ENCODE peak calls at places on chromosomes 12 and 14, in ten cellular contexts. One of them, this sample, is unnamed.

GRCh38 chr12:112252184-112252583 is 126.8 kb downstream of the TRAFD1 start:
- DNase-seq in GM23338: no peak
- DNase-seq in activated T-cell treated with anti-CD3 and anti-CD28 coated beads for 1 hour: no peak
- DNase-seq in substantia nigra: no peak
- DNase-seq in T-helper 1 cell: no peak
- DNase-seq in heart right ventricle: no peak
- DNase-seq in activated CD4-positive, alpha-beta T cell treated with anti-CD3 and anti-CD28 coated beads, Interleukin-2, amount 50 U/mL, for 1 hour: no peak
- DNase-seq in smooth muscle cell of the brain vasculature: no peak
- DNase-seq in ureter: no peak
- DNase-seq in NT2/D1: no peak
- DNase-seq in this sample: no peak

GRCh38 chr12:29961231-29961630 is 177.5 kb upstream of the TMTC1 start:
- DNase-seq in GM23338: no peak
- DNase-seq in activated T-cell treated with anti-CD3 and anti-CD28 coated beads for 1 hour: no peak
- DNase-seq in substantia nigra: no peak
- DNase-seq in T-helper 1 cell: no peak
- DNase-seq in heart right ventricle: no peak
- DNase-seq in activated CD4-positive, alpha-beta T cell treated with anti-CD3 and anti-CD28 coated beads, Interleukin-2, amount 50 U/mL, for 1 hour: no peak
- DNase-seq in smooth muscle cell of the brain vasculature: no peak
- DNase-seq in ureter: no peak
- DNase-seq in NT2/D1: no peak
- DNase-seq in this sample: no peak

GRCh38 chr12:132141976-132142678 is 2.0 kb downstream of the DDX51 start:
- DNase-seq in GM23338: no peak
- DNase-seq in activated T-cell treated with anti-CD3 and anti-CD28 coated beads for 1 hour: no peak
- DNase-seq in substantia nigra: no peak
- DNase-seq in T-helper 1 cell: no peak
- DNase-seq in heart right ventricle: no peak
- DNase-seq in activated CD4-positive, alpha-beta T cell treated with anti-CD3 and anti-CD28 coated beads, Interleukin-2, amount 50 U/mL, for 1 hour: no peak
- DNase-seq in smooth muscle cell of the brain vasculature: no peak
- DNase-seq in ureter: no peak
- DNase-seq in NT2/D1: no peak
- DNase-seq in this sample: peak

GRCh38 chr12:7856516-7856915 is 16.2 kb downstream of the SLC2A14 start:
- DNase-seq in GM23338: no peak
- DNase-seq in activated T-cell treated with anti-CD3 and anti-CD28 coated beads for 1 hour: no peak
- DNase-seq in substantia nigra: no peak
- DNase-seq in T-helper 1 cell: no peak
- DNase-seq in heart right ventricle: no peak
- DNase-seq in activated CD4-positive, alpha-beta T cell treated with anti-CD3 and anti-CD28 coated beads, Interleukin-2, amount 50 U/mL, for 1 hour: no peak
- DNase-seq in smooth muscle cell of the brain vasculature: no peak
- DNase-seq in ureter: no peak
- DNase-seq in NT2/D1: no peak
- DNase-seq in this sample: no peak

GRCh38 chr12:132280436-132280835 is 49.0 kb downstream of the GALNT9 start:
- DNase-seq in GM23338: no peak
- DNase-seq in activated T-cell treated with anti-CD3 and anti-CD28 coated beads for 1 hour: no peak
- DNase-seq in substantia nigra: no peak
- DNase-seq in T-helper 1 cell: no peak
- DNase-seq in heart right ventricle: no peak
- DNase-seq in activated CD4-positive, alpha-beta T cell treated with anti-CD3 and anti-CD28 coated beads, Interleukin-2, amount 50 U/mL, for 1 hour: no peak
- DNase-seq in smooth muscle cell of the brain vasculature: no peak
- DNase-seq in ureter: no peak
- DNase-seq in NT2/D1: no peak
- DNase-seq in this sample: peak

GRCh38 chr12:53074999-53075370 is 4.2 kb downstream of the SPRYD3 start:
- DNase-seq in GM23338: no peak
- DNase-seq in activated T-cell treated with anti-CD3 and anti-CD28 coated beads for 1 hour: no peak
- DNase-seq in substantia nigra: no peak
- DNase-seq in T-helper 1 cell: no peak
- DNase-seq in heart right ventricle: no peak
- DNase-seq in activated CD4-positive, alpha-beta T cell treated with anti-CD3 and anti-CD28 coated beads, Interleukin-2, amount 50 U/mL, for 1 hour: no peak
- DNase-seq in smooth muscle cell of the brain vasculature: no peak
- DNase-seq in ureter: no peak
- DNase-seq in NT2/D1: no peak
- DNase-seq in this sample: no peak

GRCh38 chr12:111827916-111828315 is 14.1 kb upstream of the MAPKAPK5 start:
- DNase-seq in GM23338: no peak
- DNase-seq in activated T-cell treated with anti-CD3 and anti-CD28 coated beads for 1 hour: no peak
- DNase-seq in substantia nigra: no peak
- DNase-seq in T-helper 1 cell: no peak
- DNase-seq in heart right ventricle: no peak
- DNase-seq in activated CD4-positive, alpha-beta T cell treated with anti-CD3 and anti-CD28 coated beads, Interleukin-2, amount 50 U/mL, for 1 hour: no peak
- DNase-seq in smooth muscle cell of the brain vasculature: no peak
- DNase-seq in ureter: no peak
- DNase-seq in NT2/D1: no peak
- DNase-seq in this sample: no peak

GRCh38 chr14:58765375-58765774 is 127.6 kb downstream of the DACT1 start:
- DNase-seq in GM23338: no peak
- DNase-seq in activated T-cell treated with anti-CD3 and anti-CD28 coated beads for 1 hour: no peak
- DNase-seq in substantia nigra: no peak
- DNase-seq in T-helper 1 cell: no peak
- DNase-seq in heart right ventricle: peak
- DNase-seq in activated CD4-positive, alpha-beta T cell treated with anti-CD3 and anti-CD28 coated beads, Interleukin-2, amount 50 U/mL, for 1 hour: no peak
- DNase-seq in smooth muscle cell of the brain vasculature: no peak
- DNase-seq in ureter: no peak
- DNase-seq in NT2/D1: no peak
- DNase-seq in this sample: no peak

GRCh38 chr12:52815161-52815560 is 1.2 kb upstream of the KRT4 start:
- DNase-seq in GM23338: no peak
- DNase-seq in activated T-cell treated with anti-CD3 and anti-CD28 coated beads for 1 hour: no peak
- DNase-seq in substantia nigra: no peak
- DNase-seq in T-helper 1 cell: no peak
- DNase-seq in heart right ventricle: no peak
- DNase-seq in activated CD4-positive, alpha-beta T cell treated with anti-CD3 and anti-CD28 coated beads, Interleukin-2, amount 50 U/mL, for 1 hour: no peak
- DNase-seq in smooth muscle cell of the brain vasculature: no peak
- DNase-seq in ureter: no peak
- DNase-seq in NT2/D1: no peak
- DNase-seq in this sample: no peak

GRCh38 chr12:105977256-105978051 is 161.3 kb downstream of the NUAK1 start:
- DNase-seq in GM23338: no peak
- DNase-seq in activated T-cell treated with anti-CD3 and anti-CD28 coated beads for 1 hour: no peak
- DNase-seq in substantia nigra: no peak
- DNase-seq in T-helper 1 cell: no peak
- DNase-seq in heart right ventricle: no peak
- DNase-seq in activated CD4-positive, alpha-beta T cell treated with anti-CD3 and anti-CD28 coated beads, Interleukin-2, amount 50 U/mL, for 1 hour: no peak
- DNase-seq in smooth muscle cell of the brain vasculature: no peak
- DNase-seq in ureter: no peak
- DNase-seq in NT2/D1: no peak
- DNase-seq in this sample: no peak

GRCh38 chr12:22014041-22014782 is 31.8 kb upstream of the CMAS start:
- DNase-seq in GM23338: no peak
- DNase-seq in activated T-cell treated with anti-CD3 and anti-CD28 coated beads for 1 hour: no peak
- DNase-seq in substantia nigra: no peak
- DNase-seq in T-helper 1 cell: no peak
- DNase-seq in heart right ventricle: peak
- DNase-seq in activated CD4-positive, alpha-beta T cell treated with anti-CD3 and anti-CD28 coated beads, Interleukin-2, amount 50 U/mL, for 1 hour: no peak
- DNase-seq in smooth muscle cell of the brain vasculature: no peak
- DNase-seq in ureter: no peak
- DNase-seq in NT2/D1: no peak
- DNase-seq in this sample: no peak

This sample was measured in posterior cingulate gyrus.